ENCODE peak calls at places on chromosomes 6 and 20, in eight cellular contexts. J is pancreas; N is body of pancreas; X is AG04449; G is epithelial cell of esophagus; S is CD8-positive, alpha-beta T cell; U is PC-3; C is OCI-LY7. L is an unnamed sample.

GRCh38 chr20:57573893-57574292 is 13.0 kb downstream of the PCK1 start:
- DNase-seq in J (no peak), N (no peak), X (no peak), G (no peak), S (no peak), U (no peak), C (peak; percentile 44), L (no peak)

GRCh38 chr6:130708338-130708737 is 118.9 kb upstream of the SMLR1 start:
- DNase-seq in J (no peak), N (no peak), X (peak; percentile 28), G (peak; percentile 39), S (no peak), U (peak; percentile 64), C (no peak), L (no peak)

GRCh38 chr6:25878721-25879322 is 4.8 kb upstream of the SLC17A3 start:
- DNase-seq in J (no peak), N (no peak), X (no peak), G (no peak), S (no peak), U (no peak), C (no peak), L (no peak)

GRCh38 chr6:107125771-107126170 is 10.5 kb upstream of the BEND3 start:
- DNase-seq in J (no peak), N (no peak), X (no peak), G (no peak), S (no peak), U (no peak), C (no peak), L (no peak)

GRCh38 chr6:47709160-47709559 is 10.8 kb downstream of the ADGRF4 start:
- DNase-seq in J (no peak), N (no peak), X (no peak), G (no peak), S (no peak), U (peak; percentile 46), C (no peak), L (no peak)

GRCh38 chr6:21264288-21264818 is 329.2 kb upstream of the SOX4 start:
- DNase-seq in J (no peak), N (no peak), X (no peak), G (peak; percentile 8), S (no peak), U (peak; percentile 37), C (no peak), L (no peak)

GRCh38 chr6:33018904-33019303 is 9.5 kb upstream of the HLA-DOA start:
- DNase-seq in J (peak; percentile 44), N (peak; percentile 66), X (no peak), G (peak; percentile 10), S (no peak), U (no peak), C (no peak), L (peak; percentile 4)

GRCh38 chr6:78605909-78606446 is 261.4 kb upstream of the IRAK1BP1 start:
- DNase-seq in J (no peak), N (no peak), X (peak; percentile 59), G (peak; percentile 72), S (no peak), U (peak; percentile 77), C (no peak), L (peak; percentile 89)

GRCh38 chr20:32507998-32508774 is 76.9 kb downstream of the NOL4L start:
- DNase-seq in J (no peak), N (peak; percentile 8), X (no peak), G (no peak), S (no peak), U (no peak), C (no peak), L (no peak)

GRCh38 chr6:27605401-27606342 is 132.8 kb upstream of the ZNF184 start:
- DNase-seq in J (no peak), N (no peak), X (no peak), G (peak; percentile 82), S (no peak), U (peak; percentile 64), C (no peak), L (peak; percentile 79)

GRCh38 chr6:109686566-109686965 is 4.4 kb downstream of the AK9 start:
- DNase-seq in J (no peak), N (no peak), X (no peak), G (no peak), S (no peak), U (no peak), C (no peak), L (no peak)

GRCh38 chr6:75201901-75202672 is 3.8 kb downstream of the COL12A1 start:
- DNase-seq in J (no peak), N (no peak), X (no peak), G (peak; percentile 45), S (no peak), U (no peak), C (no peak), L (peak; percentile 58)

GRCh38 chr6:22318404-22318803 is 21.6 kb upstream of the PRL start:
- DNase-seq in J (no peak), N (no peak), X (no peak), G (no peak), S (no peak), U (no peak), C (no peak), L (no peak)

GRCh38 chr6:169700296-169700695 is 1.5 kb downstream of the WDR27 start:
- DNase-seq in J (no peak), N (no peak), X (no peak), G (no peak), S (no peak), U (no peak), C (no peak), L (peak; percentile 35)

GRCh38 chr6:107712523-107713213 is 111.4 kb downstream of the SCML4 start:
- DNase-seq in J (no peak), N (no peak), X (no peak), G (peak; percentile 90), S (no peak), U (no peak), C (peak; percentile 69), L (peak; percentile 37)

GRCh38 chr6:23547851-23548250 is 578.2 kb upstream of the NRSN1 start:
- DNase-seq in J (no peak), N (no peak), X (no peak), G (peak; percentile 9), S (no peak), U (peak; percentile 57), C (no peak), L (no peak)
- TF ChIP-seq CTCF in J (no peak), N (no peak), X (no peak), G (peak; percentile 24), S (no peak), U (peak; percentile 59), C (no peak), L (no peak)

GRCh38 chr20:17959257-17959627 is 9.4 kb downstream of the SNX5 start:
- DNase-seq in J (no peak), N (no peak), X (no peak), G (no peak), S (no peak), U (no peak), C (no peak), L (no peak)
- H3K4me3 ChIP-seq in J (no peak overlapping the region), N (no peak overlapping the region), X (no peak overlapping the region), G (no peak overlapping the region), S (no peak overlapping the region), U (no peak overlapping the region), C (peak overlapping the region; percentile 97), L (no peak overlapping the region)

GRCh38 chr6:7672066-7673062 is 53.5 kb upstream of the BMP6 start:
- DNase-seq in J (no peak), N (no peak), X (no peak), G (peak; percentile 49), S (no peak), U (no peak), C (no peak), L (no peak)

GRCh38 chr6:7673063-7673536 is 52.8 kb upstream of the BMP6 start:
- DNase-seq in J (no peak), N (peak; percentile 17), X (no peak), G (peak; percentile 84), S (no peak), U (peak; percentile 87), C (no peak), L (peak; percentile 8)

GRCh38 chr6:7671581-7671980 is 54.3 kb upstream of the BMP6 start:
- DNase-seq in J (no peak), N (no peak), X (no peak), G (no peak), S (no peak), U (no peak), C (no peak), L (peak; percentile 18)

GRCh38 chr6:7671076-7671475 is 54.8 kb upstream of the BMP6 start:
- DNase-seq in J (no peak), N (no peak), X (no peak), G (peak; percentile 55), S (no peak), U (peak; percentile 80), C (no peak), L (peak; percentile 20)

DNA sequence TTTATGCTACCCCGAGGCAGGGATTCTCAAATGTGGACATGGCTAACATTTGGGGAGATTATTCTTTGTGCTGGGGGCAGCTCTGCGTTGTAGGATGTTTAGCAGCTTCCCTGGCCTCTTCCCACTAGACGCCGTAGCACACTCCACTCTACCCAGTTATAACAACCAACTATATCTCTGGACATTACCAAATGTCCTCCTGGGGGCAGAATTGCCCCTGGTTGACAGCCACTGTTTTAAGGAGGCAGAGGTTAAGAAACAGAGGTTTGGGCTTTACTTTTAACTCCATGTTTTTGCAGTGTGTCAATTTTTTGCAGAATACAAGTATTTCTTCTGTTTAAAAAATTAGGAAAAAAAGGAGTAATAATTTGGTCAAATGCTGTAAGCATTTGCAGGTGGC is 56.2 kb upstream of the BMP6 start:
- DNase-seq in J (no peak), N (no peak), X (no peak), G (no peak), S (no peak), U (peak; percentile 23), C (no peak), L (no peak)
- TF ChIP-seq CTCF in J (no peak), N (no peak), X (no peak), G (no peak), S (no peak), U (peak; percentile 45), C (peak; percentile 22), L (no peak)

DNA sequence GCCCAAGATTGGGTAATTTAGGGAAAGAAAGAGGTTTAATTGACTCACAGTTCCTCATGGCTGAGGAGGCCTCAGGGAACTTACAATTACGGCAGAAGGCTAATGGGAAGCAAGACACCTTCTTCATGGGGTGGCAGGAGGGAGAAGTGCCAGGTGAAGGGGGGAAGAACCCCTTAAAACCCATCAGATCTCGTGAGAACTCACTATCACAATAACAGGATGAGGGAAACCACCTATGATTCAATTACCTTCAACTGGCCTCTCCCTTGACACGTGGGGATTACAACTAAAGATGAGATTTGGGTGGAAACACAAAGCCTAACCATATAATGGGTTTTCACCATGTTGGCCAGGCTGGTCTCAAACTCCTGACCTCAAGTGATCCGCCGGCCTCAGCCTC is 28.8 kb upstream of the PNRC1 start:
- DNase-seq in J (no peak), N (no peak), X (no peak), G (peak; percentile 22), S (no peak), U (no peak), C (no peak), L (no peak)
- H3K4me3 ChIP-seq in J (no peak overlapping the region), N (no peak overlapping the region), X (no peak overlapping the region), G (no peak overlapping the region), S (no peak overlapping the region), U (no peak overlapping the region), C (no peak overlapping the region), L (no peak overlapping the region)

GRCh38 chr6:17705778-17706579 is 746 bp downstream of the NUP153 start:
- DNase-seq in J (peak; percentile 57), N (peak; percentile 60), X (no peak), G (peak; percentile 75), S (peak; percentile 67), U (peak; percentile 65), C (peak; percentile 91), L (peak; percentile 59)
- TF ChIP-seq CTCF in J (no peak), N (no peak), X (peak; percentile 2), G (peak; percentile 2), S (no peak), U (peak; percentile 37), C (peak; percentile 59), L (no peak)

L was measured in astrocyte of the spinal cord.